ENCODE peak calls at places on chromosome X, in six cellular contexts. I, A, U, F, C and K are unnamed samples.

GRCh38 chrX:65697915-65698796 is 30.7 kb downstream of the MSN start:
- DNase-seq in U (no peak), A (peak; percentile 50), C (peak; percentile 39), F (peak; percentile 82), I (peak; percentile 61), K (no peak)

GRCh38 chrX:43975747-43976146 is 2.6 kb upstream of the NDP start:
- DNase-seq in U (no peak), I (no peak), F (no peak), C (no peak), A (no peak), K (no peak)

GRCh38 chrX:44908198-44908597 is 35.2 kb downstream of the KDM6A start:
- DNase-seq in U (peak; percentile 43), C (peak; percentile 13), I (no peak), F (no peak), A (peak; percentile 48), K (no peak)

GRCh38 chrX:57906790-57907189 is 3.5 kb downstream of the ZXDA start:
- DNase-seq in F (no peak), U (peak; percentile 21), C (peak; percentile 63), I (no peak), A (peak; percentile 80), K (peak; percentile 5)

GRCh38 chrX:13690836-13691235 is 1.9 kb downstream of the RAB9A start:
- DNase-seq in F (no peak), A (no peak), U (no peak), I (no peak), C (no peak), K (no peak)

GRCh38 chrX:38513087-38513742 is 48.1 kb upstream of the TSPAN7 start:
- DNase-seq in F (no peak), C (no peak), I (no peak), U (no peak), A (no peak), K (no peak)

GRCh38 chrX:77451041-77451440 is 3.9 kb downstream of the FGF16 start:
- DNase-seq in C (peak; percentile 47), I (no peak), F (no peak), A (peak; percentile 73), U (no peak), K (no peak)

GRCh38 chrX:40150503-40150902 is 52.7 kb upstream of the BCOR start:
- DNase-seq in I (no peak), C (no peak), A (no peak), F (no peak), U (no peak), K (no peak)

GRCh38 chrX:37906357-37906756 is 59.0 kb upstream of the DYNLT3 start:
- DNase-seq in C (no peak), I (no peak), U (no peak), F (no peak), A (no peak), K (no peak)

GRCh38 chrX:102746134-102746584 is 25.6 kb downstream of the GPRASP3 start:
- DNase-seq in A (peak; percentile 22), F (peak; percentile 66), C (peak; percentile 22), U (no peak), I (peak; percentile 12), K (no peak)

DNA sequence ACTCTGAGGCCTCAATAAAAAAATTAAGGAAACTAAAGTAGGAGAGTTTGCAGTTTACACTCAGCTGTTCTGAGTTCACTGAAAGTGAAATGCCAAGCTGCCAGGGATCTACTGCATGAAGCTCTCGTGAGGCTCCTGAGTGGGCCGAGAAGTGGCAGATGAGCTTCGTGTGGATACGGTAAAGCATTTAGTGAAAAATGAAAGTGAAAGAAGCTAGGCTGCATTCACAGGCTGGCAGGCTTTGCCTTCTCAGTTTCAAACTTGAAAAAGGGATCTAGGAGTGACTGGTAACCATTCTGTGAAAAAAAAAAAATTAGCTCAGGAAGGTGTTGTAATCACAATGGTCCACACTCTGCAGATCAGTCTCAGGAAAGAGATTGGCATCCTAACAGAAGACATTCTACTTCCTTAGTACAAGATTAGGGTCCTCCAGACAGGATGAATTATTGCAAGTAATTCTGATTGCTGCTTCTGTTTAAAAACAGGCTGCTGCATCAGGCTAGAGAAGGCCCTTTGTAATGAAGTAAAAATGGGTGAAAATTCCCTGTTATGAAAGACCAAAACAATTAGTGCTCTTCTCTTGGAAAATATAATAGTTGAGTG is 679.9 kb downstream of the RPA4 start:
- DNase-seq in C (peak; percentile 81), I (peak; percentile 13), F (no peak), U (peak; percentile 18), A (peak; percentile 69), K (peak; percentile 7)
- H3K4me3 ChIP-seq in C (peak overlapping the region; percentile 30), I (peak overlapping the region; percentile 40), F (peak overlapping the region; percentile 31), U (no peak overlapping the region), A (peak overlapping the region; percentile 21), K (peak overlapping the region; percentile 37)

GRCh38 chrX:119507206-119507605 is 39.0 kb downstream of the SLC25A5 start:
- DNase-seq in F (no peak), A (no peak), I (no peak), C (no peak), U (no peak), K (no peak)

GRCh38 chrX:119516157-119516702 is 48.0 kb downstream of the SLC25A5 start:
- DNase-seq in A (peak; percentile 53), F (no peak), U (no peak), C (peak; percentile 82), I (peak; percentile 19), K (no peak)

GRCh38 chrX:119512145-119512800 is 44.0 kb downstream of the SLC25A5 start:
- DNase-seq in I (peak; percentile 54), U (peak; percentile 28), A (peak; percentile 54), C (peak; percentile 81), F (peak; percentile 71), K (no peak)
- H3K4me3 ChIP-seq in I (no peak overlapping the region), U (no peak overlapping the region), A (no peak overlapping the region), C (no peak overlapping the region), F (no peak overlapping the region), K (no peak overlapping the region)

GRCh38 chrX:131841496-131842410 is 181.3 kb upstream of the STK26 start:
- DNase-seq in F (no peak), A (peak; percentile 35), U (no peak), C (peak; percentile 63), I (peak; percentile 11), K (no peak)
- H3K4me3 ChIP-seq in F (no peak overlapping the region), A (no peak overlapping the region), U (no peak overlapping the region), C (no peak overlapping the region), I (no peak overlapping the region), K (no peak overlapping the region)

GRCh38 chrX:24466025-24466424 is 939 bp downstream of the PDK3 start:
- DNase-seq in A (no peak), C (no peak), I (no peak), F (no peak), U (no peak), K (no peak)
- H3K4me3 ChIP-seq in A (no peak overlapping the region), C (no peak overlapping the region), I (peak overlapping the region; percentile 74), F (peak overlapping the region; percentile 64), U (no peak overlapping the region), K (peak overlapping the region; percentile 61)